ENCODE peak calls at places on chromosomes 11 and 22, in four cellular contexts. J is Panc1, B is upper lobe of left lung, C is HepG2. M is an unnamed sample.

GRCh38 chr22:50145741-50146439 is 24.6 kb upstream of the PANX2 start:
- ATAC-seq in J (no peak), B (no peak), C (peak), M (no peak)

GRCh38 chr11:72430743-72431570 is 3.4 kb downstream of the CLPB start:
- ATAC-seq in J (peak), B (peak), C (peak), M (no peak)

GRCh38 chr22:27461470-27461869 is 340.1 kb downstream of the MN1 start:
- ATAC-seq in J (peak), B (peak), C (no peak), M (peak)

GRCh38 chr11:14577835-14578529 is 57.8 kb upstream of the PSMA1 start:
- ATAC-seq in J (no peak), B (no peak), C (peak), M (no peak)

GRCh38 chr22:43828711-43829447 is 16.8 kb upstream of the EFCAB6 start:
- ATAC-seq in J (no peak), B (peak), C (no peak), M (peak)

GRCh38 chr11:76599041-76600013 is 71.2 kb downstream of the LRRC32 start:
- ATAC-seq in J (peak), B (no peak), C (peak), M (no peak)

GRCh38 chr11:72058416-72059034 is 21.8 kb downstream of the NUMA1 start:
- ATAC-seq in J (no peak), B (no peak), C (no peak), M (no peak)

GRCh38 chr11:101254037-101254436 is 124.4 kb upstream of the PGR start:
- ATAC-seq in J (no peak), B (no peak), C (no peak), M (no peak)

GRCh38 chr11:126679033-126679432 is 321.5 kb downstream of the KIRREL3 start:
- ATAC-seq in J (no peak), B (no peak), C (no peak), M (no peak)

GRCh38 chr11:59201376-59201775 is 11.4 kb downstream of the MPEG1 start:
- ATAC-seq in J (no peak), B (no peak), C (peak), M (no peak)

GRCh38 chr11:132718711-132719641 is 813.3 kb downstream of the OPCML start:
- ATAC-seq in J (no peak), B (no peak), C (no peak), M (no peak)

GRCh38 chr22:22036588-22036987 is 54.0 kb upstream of the TOP3B start:
- ATAC-seq in J (no peak), B (no peak), C (no peak), M (no peak)

GRCh38 chr11:114137838-114138237 is 78.3 kb downstream of the ZBTB16 start:
- ATAC-seq in J (no peak), B (no peak), C (no peak), M (no peak)

GRCh38 chr11:61116426-61117214 is 14.3 kb downstream of the CD5 start:
- ATAC-seq in J (no peak), B (no peak), C (no peak), M (no peak)

GRCh38 chr22:17339095-17339693 is 30.1 kb upstream of the CECR2 start:
- ATAC-seq in J (no peak), B (peak), C (no peak), M (no peak)

GRCh38 chr11:22341582-22341919 is 3.4 kb downstream of the SLC17A6 start:
- ATAC-seq in J (no peak), B (no peak), C (no peak), M (no peak)

GRCh38 chr11:10414659-10415058 is 40.4 kb upstream of the AMPD3 start:
- ATAC-seq in J (no peak), B (peak), C (no peak), M (peak)

GRCh38 chr11:113664069-113664980 is 41.8 kb downstream of the TMPRSS5 start:
- ATAC-seq in J (peak), B (no peak), C (no peak), M (no peak)

GRCh38 chr11:93712678-93713077 is 28.6 kb downstream of the TAF1D start:
- ATAC-seq in J (no peak), B (no peak), C (no peak), M (no peak)

GRCh38 chr22:21702700-21703683 is 32.6 kb downstream of the YPEL1 start:
- ATAC-seq in J (no peak), B (no peak), C (peak), M (peak)

GRCh38 chr22:38718414-38718813 is 12.7 kb downstream of the GTPBP1 start:
- ATAC-seq in J (peak), B (peak), C (peak), M (peak)

GRCh38 chr11:44203270-44204043 is 106.5 kb downstream of the ALX4 start:
- ATAC-seq in J (no peak), B (no peak), C (no peak), M (no peak)

DNA sequence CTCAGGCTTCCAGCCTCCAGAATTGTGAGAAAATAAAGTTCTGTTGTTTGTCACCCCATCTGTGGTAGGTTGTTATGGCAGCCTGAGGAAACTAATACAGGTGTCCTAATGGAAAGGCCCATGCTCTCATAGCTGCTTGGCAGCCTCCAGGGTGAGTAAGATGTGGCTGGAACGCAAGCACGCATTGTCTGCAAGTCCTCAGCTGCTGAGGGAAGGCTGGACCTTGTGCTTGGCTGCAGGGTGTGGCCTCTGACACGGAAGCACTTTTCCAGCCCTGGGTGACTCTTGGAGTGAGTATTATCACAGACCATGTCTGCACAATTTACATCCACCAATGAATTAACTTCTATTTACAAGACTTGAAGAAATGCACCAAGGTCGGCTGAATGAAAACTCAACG is 44.4 kb upstream of the BARX2 start:
- ATAC-seq in J (no peak), B (no peak), C (peak), M (no peak)
- TF ChIP-seq POLR2AphosphoS5 in J (no peak), B (no peak), C (no peak), M (no peak)

DNA sequence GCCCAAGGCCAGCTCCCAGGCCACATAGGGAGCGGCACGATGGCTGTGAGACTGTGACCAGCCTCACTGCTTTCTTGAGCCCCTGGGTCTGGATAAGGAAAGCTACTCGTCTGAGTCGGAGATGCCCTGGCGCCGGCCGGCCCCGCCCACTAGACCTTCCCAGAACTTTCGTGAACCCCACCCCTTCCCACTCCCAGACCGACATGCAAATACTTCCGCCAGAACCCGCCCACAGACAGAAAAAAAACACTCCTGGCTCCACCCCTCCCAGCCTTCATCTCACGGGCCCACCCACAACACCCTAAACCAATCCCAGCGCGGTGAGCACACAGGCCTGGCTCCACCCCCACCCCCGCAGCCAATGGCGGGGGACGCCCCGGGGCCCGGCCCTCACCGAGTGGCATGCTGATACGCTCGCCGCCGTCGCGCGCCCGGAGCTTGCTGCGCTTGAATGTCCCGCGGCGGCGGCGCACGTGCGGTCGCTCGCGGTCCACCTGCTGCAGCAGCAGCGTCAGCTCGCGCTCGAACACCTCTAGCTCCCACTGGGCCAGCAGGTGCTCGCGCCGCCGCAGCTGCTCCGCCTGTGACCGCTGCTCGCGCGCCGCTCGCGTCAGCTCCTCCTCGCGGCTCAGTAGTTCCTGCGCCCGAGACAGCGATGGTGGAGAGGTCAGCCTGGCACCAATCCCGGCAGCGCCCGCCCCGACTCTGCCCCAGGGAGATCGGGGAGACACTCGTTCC is 7.0 kb downstream of the MAP3K11 start:
- ATAC-seq in J (peak), B (peak), C (peak), M (peak)
- TF ChIP-seq POLR2AphosphoS5 in J (no peak), B (peak), C (no peak), M (peak)

GRCh38 chr11:65382036-65382803 is at the start of gene SLC25A45:
- ATAC-seq in J (peak), B (peak), C (peak), M (peak)
- TF ChIP-seq POLR2AphosphoS5 in J (peak), B (peak), C (peak), M (peak)

DNA sequence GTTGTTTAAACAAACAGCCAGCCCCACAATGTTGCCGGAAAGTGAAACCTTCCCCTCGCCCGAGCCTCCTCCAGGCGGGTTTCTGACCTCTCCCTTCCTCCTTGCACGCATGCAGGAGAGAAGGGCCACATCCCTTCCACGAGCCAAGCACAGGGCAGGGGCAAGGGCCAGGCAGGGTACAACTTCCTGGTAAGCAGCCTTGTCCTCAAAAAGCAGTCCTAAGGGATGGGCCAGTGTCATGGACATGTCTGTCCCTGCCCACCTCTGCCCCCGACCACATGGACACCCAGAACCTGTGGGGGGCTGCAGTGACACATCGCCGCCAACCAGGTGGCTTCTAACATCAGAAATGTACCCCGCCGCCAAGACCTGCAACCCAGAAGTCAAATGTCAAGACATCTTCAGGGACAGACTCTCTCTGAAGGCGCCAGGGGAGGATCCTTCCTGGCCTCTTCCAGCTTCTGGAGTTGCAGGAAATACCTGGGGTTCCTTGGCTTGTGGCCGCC is 145.3 kb downstream of the CRYBB2 start:
- ATAC-seq in J (no peak), B (no peak), C (no peak), M (no peak)
- TF ChIP-seq POLR2AphosphoS5 in J (no peak), B (no peak), C (no peak), M (no peak)

DNA sequence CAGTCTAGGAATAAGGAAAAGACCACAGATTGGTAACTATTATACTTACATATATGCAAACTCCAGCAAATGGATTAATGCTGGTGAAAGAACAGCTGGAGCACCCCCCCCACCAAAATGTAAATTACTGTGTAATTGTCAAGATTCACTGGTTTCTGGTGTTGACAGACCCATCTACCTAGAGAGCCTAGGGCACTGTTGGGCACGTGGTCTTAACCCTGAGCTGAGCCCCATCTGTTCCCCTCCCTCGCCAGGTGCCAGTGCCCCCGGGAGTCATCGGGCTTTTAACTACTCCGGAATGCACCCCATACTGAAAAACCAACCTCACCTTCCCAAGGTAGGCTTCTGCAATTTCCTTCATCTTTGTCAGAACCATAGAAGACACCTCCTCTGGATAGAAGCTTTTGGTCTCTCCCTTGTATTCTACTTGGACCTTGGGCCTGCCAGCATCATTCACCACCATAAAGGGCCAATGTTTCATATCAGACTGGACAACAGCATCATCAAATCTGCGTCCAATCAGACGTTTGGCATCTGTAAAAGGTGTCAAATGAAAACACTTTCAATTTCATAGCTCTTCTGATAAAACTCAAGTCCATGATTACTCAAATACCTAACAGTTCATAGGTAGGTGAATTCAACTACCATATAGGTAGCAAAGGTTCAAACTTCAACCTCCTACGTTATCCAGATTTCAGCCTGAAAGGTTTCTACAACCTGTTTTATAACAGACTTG is 1.5 kb downstream of the HSPA8 start:
- ATAC-seq in J (no peak), B (no peak), C (no peak), M (no peak)
- TF ChIP-seq POLR2AphosphoS5 in J (no peak), B (no peak), C (no peak), M (no peak)